ENCODE peak calls at places on chromosomes 6 and 20, in five cellular contexts. One of them, this sample, is unnamed.

GRCh38 chr6:41774841-41775240 is 4.9 kb downstream of the FRS3 start:
- DNase-seq in GM06990: no peak
- DNase-seq in hepatocyte: no peak
- DNase-seq in stimulated activated CD4-positive, alpha-beta T cell treated with anti-CD3 and anti-CD28 coated beads, Interleukin-15, amount 100 ng/mL, for 1 hour: no peak
- DNase-seq in stimulated activated CD8-positive, alpha-beta memory T cell treated with anti-CD3 and anti-CD28 coated beads, Interleukin-12 subunit alpha, Interleukin-12 subunit beta, amount 100 ng/mL, for 1 hour: no peak
- DNase-seq in this sample: no peak

GRCh38 chr20:5331340-5331739 is 14.6 kb upstream of the PROKR2 start:
- DNase-seq in GM06990: no peak
- DNase-seq in hepatocyte: no peak
- DNase-seq in stimulated activated CD4-positive, alpha-beta T cell treated with anti-CD3 and anti-CD28 coated beads, Interleukin-15, amount 100 ng/mL, for 1 hour: no peak
- DNase-seq in stimulated activated CD8-positive, alpha-beta memory T cell treated with anti-CD3 and anti-CD28 coated beads, Interleukin-12 subunit alpha, Interleukin-12 subunit beta, amount 100 ng/mL, for 1 hour: no peak
- DNase-seq in this sample: no peak

GRCh38 chr6:75396005-75396800 is 97.4 kb downstream of the FILIP1 start:
- DNase-seq in GM06990: no peak
- DNase-seq in hepatocyte: no peak
- DNase-seq in stimulated activated CD4-positive, alpha-beta T cell treated with anti-CD3 and anti-CD28 coated beads, Interleukin-15, amount 100 ng/mL, for 1 hour: no peak
- DNase-seq in stimulated activated CD8-positive, alpha-beta memory T cell treated with anti-CD3 and anti-CD28 coated beads, Interleukin-12 subunit alpha, Interleukin-12 subunit beta, amount 100 ng/mL, for 1 hour: no peak
- DNase-seq in this sample: no peak

GRCh38 chr6:39313526-39314272 is 520 bp downstream of the KCNK17 start:
- DNase-seq in GM06990: no peak
- DNase-seq in hepatocyte: peak; percentile 31
- DNase-seq in stimulated activated CD4-positive, alpha-beta T cell treated with anti-CD3 and anti-CD28 coated beads, Interleukin-15, amount 100 ng/mL, for 1 hour: no peak
- DNase-seq in stimulated activated CD8-positive, alpha-beta memory T cell treated with anti-CD3 and anti-CD28 coated beads, Interleukin-12 subunit alpha, Interleukin-12 subunit beta, amount 100 ng/mL, for 1 hour: no peak
- DNase-seq in this sample: no peak

GRCh38 chr6:168526841-168527281 is 85.9 kb downstream of the SMOC2 start:
- DNase-seq in GM06990: no peak
- DNase-seq in hepatocyte: no peak
- DNase-seq in stimulated activated CD4-positive, alpha-beta T cell treated with anti-CD3 and anti-CD28 coated beads, Interleukin-15, amount 100 ng/mL, for 1 hour: no peak
- DNase-seq in stimulated activated CD8-positive, alpha-beta memory T cell treated with anti-CD3 and anti-CD28 coated beads, Interleukin-12 subunit alpha, Interleukin-12 subunit beta, amount 100 ng/mL, for 1 hour: no peak
- DNase-seq in this sample: no peak

GRCh38 chr20:12762725-12763124 is 246.0 kb upstream of the SPTLC3 start:
- DNase-seq in GM06990: no peak
- DNase-seq in hepatocyte: no peak
- DNase-seq in stimulated activated CD4-positive, alpha-beta T cell treated with anti-CD3 and anti-CD28 coated beads, Interleukin-15, amount 100 ng/mL, for 1 hour: no peak
- DNase-seq in stimulated activated CD8-positive, alpha-beta memory T cell treated with anti-CD3 and anti-CD28 coated beads, Interleukin-12 subunit alpha, Interleukin-12 subunit beta, amount 100 ng/mL, for 1 hour: no peak
- DNase-seq in this sample: no peak

GRCh38 chr6:119829006-119829405 is 479.4 kb upstream of the MAN1A1 start:
- DNase-seq in GM06990: no peak
- DNase-seq in hepatocyte: no peak
- DNase-seq in stimulated activated CD4-positive, alpha-beta T cell treated with anti-CD3 and anti-CD28 coated beads, Interleukin-15, amount 100 ng/mL, for 1 hour: no peak
- DNase-seq in stimulated activated CD8-positive, alpha-beta memory T cell treated with anti-CD3 and anti-CD28 coated beads, Interleukin-12 subunit alpha, Interleukin-12 subunit beta, amount 100 ng/mL, for 1 hour: no peak
- DNase-seq in this sample: no peak

GRCh38 chr6:1738682-1739081 is 129.0 kb downstream of the FOXC1 start:
- DNase-seq in GM06990: no peak
- DNase-seq in hepatocyte: no peak
- DNase-seq in stimulated activated CD4-positive, alpha-beta T cell treated with anti-CD3 and anti-CD28 coated beads, Interleukin-15, amount 100 ng/mL, for 1 hour: no peak
- DNase-seq in stimulated activated CD8-positive, alpha-beta memory T cell treated with anti-CD3 and anti-CD28 coated beads, Interleukin-12 subunit alpha, Interleukin-12 subunit beta, amount 100 ng/mL, for 1 hour: no peak
- DNase-seq in this sample: no peak

GRCh38 chr20:58536289-58536688 is 21.1 kb upstream of the APCDD1L start:
- DNase-seq in GM06990: no peak
- DNase-seq in hepatocyte: no peak
- DNase-seq in stimulated activated CD4-positive, alpha-beta T cell treated with anti-CD3 and anti-CD28 coated beads, Interleukin-15, amount 100 ng/mL, for 1 hour: no peak
- DNase-seq in stimulated activated CD8-positive, alpha-beta memory T cell treated with anti-CD3 and anti-CD28 coated beads, Interleukin-12 subunit alpha, Interleukin-12 subunit beta, amount 100 ng/mL, for 1 hour: no peak
- DNase-seq in this sample: no peak

GRCh38 chr6:154386848-154387717 is 30.5 kb upstream of the IPCEF1 start:
- DNase-seq in GM06990: no peak
- DNase-seq in hepatocyte: peak; percentile 30
- DNase-seq in stimulated activated CD4-positive, alpha-beta T cell treated with anti-CD3 and anti-CD28 coated beads, Interleukin-15, amount 100 ng/mL, for 1 hour: no peak
- DNase-seq in stimulated activated CD8-positive, alpha-beta memory T cell treated with anti-CD3 and anti-CD28 coated beads, Interleukin-12 subunit alpha, Interleukin-12 subunit beta, amount 100 ng/mL, for 1 hour: no peak
- DNase-seq in this sample: no peak

GRCh38 chr6:12147557-12148316 is 135.6 kb downstream of the HIVEP1 start:
- DNase-seq in GM06990: no peak
- DNase-seq in hepatocyte: no peak
- DNase-seq in stimulated activated CD4-positive, alpha-beta T cell treated with anti-CD3 and anti-CD28 coated beads, Interleukin-15, amount 100 ng/mL, for 1 hour: no peak
- DNase-seq in stimulated activated CD8-positive, alpha-beta memory T cell treated with anti-CD3 and anti-CD28 coated beads, Interleukin-12 subunit alpha, Interleukin-12 subunit beta, amount 100 ng/mL, for 1 hour: no peak
- DNase-seq in this sample: no peak

GRCh38 chr6:1695546-1696494 is 86.1 kb downstream of the FOXC1 start:
- DNase-seq in GM06990: no peak
- DNase-seq in hepatocyte: no peak
- DNase-seq in stimulated activated CD4-positive, alpha-beta T cell treated with anti-CD3 and anti-CD28 coated beads, Interleukin-15, amount 100 ng/mL, for 1 hour: no peak
- DNase-seq in stimulated activated CD8-positive, alpha-beta memory T cell treated with anti-CD3 and anti-CD28 coated beads, Interleukin-12 subunit alpha, Interleukin-12 subunit beta, amount 100 ng/mL, for 1 hour: no peak
- DNase-seq in this sample: no peak

GRCh38 chr20:57378107-57378506 is 13.1 kb upstream of the RBM38 start:
- DNase-seq in GM06990: no peak
- DNase-seq in hepatocyte: no peak
- DNase-seq in stimulated activated CD4-positive, alpha-beta T cell treated with anti-CD3 and anti-CD28 coated beads, Interleukin-15, amount 100 ng/mL, for 1 hour: no peak
- DNase-seq in stimulated activated CD8-positive, alpha-beta memory T cell treated with anti-CD3 and anti-CD28 coated beads, Interleukin-12 subunit alpha, Interleukin-12 subunit beta, amount 100 ng/mL, for 1 hour: no peak
- DNase-seq in this sample: no peak

GRCh38 chr20:46575794-46576495 is 25.5 kb upstream of the OCSTAMP start:
- DNase-seq in GM06990: no peak
- DNase-seq in hepatocyte: no peak
- DNase-seq in stimulated activated CD4-positive, alpha-beta T cell treated with anti-CD3 and anti-CD28 coated beads, Interleukin-15, amount 100 ng/mL, for 1 hour: no peak
- DNase-seq in stimulated activated CD8-positive, alpha-beta memory T cell treated with anti-CD3 and anti-CD28 coated beads, Interleukin-12 subunit alpha, Interleukin-12 subunit beta, amount 100 ng/mL, for 1 hour: no peak
- DNase-seq in this sample: no peak

GRCh38 chr6:44898296-44898930 is 429.7 kb upstream of the RUNX2 start:
- DNase-seq in GM06990: no peak
- DNase-seq in hepatocyte: no peak
- DNase-seq in stimulated activated CD4-positive, alpha-beta T cell treated with anti-CD3 and anti-CD28 coated beads, Interleukin-15, amount 100 ng/mL, for 1 hour: no peak
- DNase-seq in stimulated activated CD8-positive, alpha-beta memory T cell treated with anti-CD3 and anti-CD28 coated beads, Interleukin-12 subunit alpha, Interleukin-12 subunit beta, amount 100 ng/mL, for 1 hour: no peak
- DNase-seq in this sample: no peak

GRCh38 chr6:152635949-152636674 is 1.1 kb downstream of the SYNE1 start:
- DNase-seq in GM06990: peak; percentile 46
- DNase-seq in hepatocyte: peak; percentile 23
- DNase-seq in stimulated activated CD4-positive, alpha-beta T cell treated with anti-CD3 and anti-CD28 coated beads, Interleukin-15, amount 100 ng/mL, for 1 hour: no peak
- DNase-seq in stimulated activated CD8-positive, alpha-beta memory T cell treated with anti-CD3 and anti-CD28 coated beads, Interleukin-12 subunit alpha, Interleukin-12 subunit beta, amount 100 ng/mL, for 1 hour: no peak
- DNase-seq in this sample: no peak

GRCh38 chr6:51562198-51562597 is 525.2 kb downstream of the PKHD1 start:
- DNase-seq in GM06990: peak; percentile 15
- DNase-seq in hepatocyte: no peak
- DNase-seq in stimulated activated CD4-positive, alpha-beta T cell treated with anti-CD3 and anti-CD28 coated beads, Interleukin-15, amount 100 ng/mL, for 1 hour: no peak
- DNase-seq in stimulated activated CD8-positive, alpha-beta memory T cell treated with anti-CD3 and anti-CD28 coated beads, Interleukin-12 subunit alpha, Interleukin-12 subunit beta, amount 100 ng/mL, for 1 hour: no peak
- DNase-seq in this sample: no peak

GRCh38 chr6:157227202-157228166 is 95.8 kb downstream of the TMEM242 start:
- DNase-seq in GM06990: no peak
- DNase-seq in hepatocyte: no peak
- DNase-seq in stimulated activated CD4-positive, alpha-beta T cell treated with anti-CD3 and anti-CD28 coated beads, Interleukin-15, amount 100 ng/mL, for 1 hour: no peak
- DNase-seq in stimulated activated CD8-positive, alpha-beta memory T cell treated with anti-CD3 and anti-CD28 coated beads, Interleukin-12 subunit alpha, Interleukin-12 subunit beta, amount 100 ng/mL, for 1 hour: no peak
- DNase-seq in this sample: peak; percentile 22

GRCh38 chr6:27678449-27678848 is 205.5 kb upstream of the ZNF184 start:
- DNase-seq in GM06990: no peak
- DNase-seq in hepatocyte: peak; percentile 54
- DNase-seq in stimulated activated CD4-positive, alpha-beta T cell treated with anti-CD3 and anti-CD28 coated beads, Interleukin-15, amount 100 ng/mL, for 1 hour: no peak
- DNase-seq in stimulated activated CD8-positive, alpha-beta memory T cell treated with anti-CD3 and anti-CD28 coated beads, Interleukin-12 subunit alpha, Interleukin-12 subunit beta, amount 100 ng/mL, for 1 hour: no peak
- DNase-seq in this sample: no peak

GRCh38 chr6:7629321-7629720 is 39.3 kb downstream of the SNRNP48 start:
- DNase-seq in GM06990: no peak
- DNase-seq in hepatocyte: no peak
- DNase-seq in stimulated activated CD4-positive, alpha-beta T cell treated with anti-CD3 and anti-CD28 coated beads, Interleukin-15, amount 100 ng/mL, for 1 hour: no peak
- DNase-seq in stimulated activated CD8-positive, alpha-beta memory T cell treated with anti-CD3 and anti-CD28 coated beads, Interleukin-12 subunit alpha, Interleukin-12 subunit beta, amount 100 ng/mL, for 1 hour: no peak
- DNase-seq in this sample: no peak

GRCh38 chr20:59144179-59144830 is 19.3 kb upstream of the ZNF831 start:
- DNase-seq in GM06990: no peak
- DNase-seq in hepatocyte: no peak
- DNase-seq in stimulated activated CD4-positive, alpha-beta T cell treated with anti-CD3 and anti-CD28 coated beads, Interleukin-15, amount 100 ng/mL, for 1 hour: no peak
- DNase-seq in stimulated activated CD8-positive, alpha-beta memory T cell treated with anti-CD3 and anti-CD28 coated beads, Interleukin-12 subunit alpha, Interleukin-12 subunit beta, amount 100 ng/mL, for 1 hour: peak; percentile 29
- DNase-seq in this sample: no peak

GRCh38 chr20:2626853-2627541 is 25.4 kb upstream of the NOP56 start:
- DNase-seq in GM06990: no peak
- DNase-seq in hepatocyte: no peak
- DNase-seq in stimulated activated CD4-positive, alpha-beta T cell treated with anti-CD3 and anti-CD28 coated beads, Interleukin-15, amount 100 ng/mL, for 1 hour: no peak
- DNase-seq in stimulated activated CD8-positive, alpha-beta memory T cell treated with anti-CD3 and anti-CD28 coated beads, Interleukin-12 subunit alpha, Interleukin-12 subunit beta, amount 100 ng/mL, for 1 hour: no peak
- DNase-seq in this sample: peak; percentile 86

This sample was measured in Calu3.